ENCODE peak calls at places on chromosomes 11 and 22, in eight cellular contexts. O is breast epithelium, M is stomach, Q is PC-3, G is pancreas, A is tibial nerve, F is PC-9, L is cardiac muscle cell. X is an unnamed sample. For H3K4me1, the result is how much of the 10 kb centered on the place peaks cover.

GRCh38 chr11:80899381-80899780 is 1458.6 kb upstream of the TENM4 start:
- DNase-seq in O (no peak), F (no peak), L (peak), G (no peak), M (no peak), A (no peak), Q (peak), X (no peak)

GRCh38 chr22:36343070-36343719 is 44.6 kb downstream of the MYH9 start:
- DNase-seq in L (no peak), G (no peak), F (no peak), O (no peak), M (no peak), Q (no peak), A (no peak), X (no peak)

GRCh38 chr11:5043385-5043784 is 2.9 kb upstream of the OR52J3 start:
- DNase-seq in Q (no peak), A (no peak), M (no peak), L (peak), G (no peak), O (no peak), F (no peak), X (no peak)

GRCh38 chr11:47848636-47849155 is 546 bp upstream of the NUP160 start:
- DNase-seq in G (no peak), O (no peak), L (no peak), A (no peak), Q (no peak), F (no peak), M (no peak), X (no peak)

GRCh38 chr11:57477507-57478189 is 17.3 kb downstream of the RTN4RL2 start:
- DNase-seq in A (no peak), M (peak), O (peak), Q (peak), G (peak), L (no peak), F (no peak), X (no peak)

GRCh38 chr11:1873048-1873812 is 18.5 kb downstream of the PRR33 start:
- DNase-seq in F (no peak), Q (no peak), O (no peak), L (peak), A (peak), M (no peak), G (no peak), X (peak)

GRCh38 chr11:95638501-95638900 is 151.1 kb downstream of the FAM76B start:
- DNase-seq in G (no peak), M (no peak), L (no peak), F (no peak), Q (no peak), O (no peak), A (no peak), X (no peak)

GRCh38 chr22:35156945-35157344 is 91.0 kb downstream of the ISX start:
- DNase-seq in Q (no peak), O (no peak), M (no peak), A (no peak), F (no peak), L (no peak), G (no peak), X (no peak)

GRCh38 chr11:304915-305833 is 2.4 kb upstream of the IFITM2 start:
- DNase-seq in A (peak), G (peak), Q (peak), M (peak), L (peak), O (no peak), F (peak), X (peak)

GRCh38 chr11:91837649-91838330 is 386.8 kb upstream of the FAT3 start:
- DNase-seq in O (no peak), M (no peak), A (no peak), Q (no peak), G (no peak), F (no peak), L (no peak), X (no peak)

GRCh38 chr11:31355131-31355530 is 14.4 kb downstream of the DCDC1 start:
- DNase-seq in F (no peak), M (no peak), L (peak), Q (no peak), A (no peak), G (no peak), O (no peak), X (no peak)

GRCh38 chr22:36730176-36730858 is 26.8 kb upstream of the CACNG2 start:
- DNase-seq in M (no peak), G (no peak), L (no peak), Q (no peak), F (no peak), A (no peak), O (peak), X (no peak)

GRCh38 chr22:25898707-25899365 is 156.8 kb downstream of the MYO18B start:
- DNase-seq in G (no peak), F (no peak), Q (no peak), O (no peak), A (no peak), M (no peak), L (no peak), X (no peak)

GRCh38 chr11:44831605-44832394 is 105.0 kb downstream of the TSPAN18 start:
- DNase-seq in G (no peak), M (no peak), L (no peak), O (no peak), Q (no peak), A (no peak), F (no peak), X (peak)

GRCh38 chr11:92765965-92766371 is 203.5 kb upstream of the MTNR1B start:
- DNase-seq in L (peak), G (no peak), M (no peak), Q (no peak), F (peak), A (peak), O (no peak), X (no peak)

GRCh38 chr22:34493471-34493870 is 572.5 kb upstream of the ISX start:
- DNase-seq in L (no peak), O (no peak), A (no peak), F (no peak), M (no peak), Q (no peak), G (no peak), X (no peak)

GRCh38 chr22:48464246-48464645 is 1363.4 kb downstream of the BRD1 start:
- DNase-seq in O (no peak), F (no peak), G (no peak), A (no peak), L (no peak), M (no peak), Q (no peak), X (no peak)

GRCh38 chr11:120714448-120714847 is 202.9 kb downstream of the GRIK4 start:
- DNase-seq in M (no peak), O (no peak), L (no peak), Q (peak), F (no peak), G (no peak), A (no peak), X (no peak)

GRCh38 chr11:12792590-12792989 is 118.4 kb downstream of the TEAD1 start:
- DNase-seq in Q (peak), G (peak), A (no peak), L (peak), F (no peak), O (no peak), M (no peak), X (no peak)

GRCh38 chr11:104164028-104164520 is at the start of gene PDGFD:
- DNase-seq in O (peak), Q (peak), L (peak), F (peak), A (peak), M (peak), G (peak), X (peak)
- TF ChIP-seq CTCF in O (no peak), Q (peak), L (peak), F (peak), A (peak), M (peak), G (peak), X (no peak)

DNA sequence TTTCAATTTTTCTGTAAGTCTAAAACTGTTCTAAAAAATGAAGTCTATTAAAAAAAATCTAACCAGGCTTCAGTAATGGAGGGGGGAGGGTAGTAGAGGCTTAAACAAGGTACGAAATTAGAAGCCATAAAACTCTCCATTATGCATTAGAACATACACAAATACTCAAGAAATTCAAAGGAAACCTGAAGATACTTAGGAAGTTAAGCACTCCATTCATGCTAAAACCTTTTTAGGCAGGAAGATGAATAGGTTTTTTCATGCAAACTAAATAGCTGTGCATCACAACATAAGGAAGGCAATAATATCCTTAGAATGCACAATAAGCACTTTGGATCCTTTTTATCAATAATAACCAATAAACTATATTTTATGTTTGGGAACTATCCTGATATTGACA is 2.4 kb downstream of the RAB6A start:
- DNase-seq in A (no peak), L (no peak), O (no peak), Q (no peak), F (no peak), M (no peak), G (no peak), X (no peak)
- H3K27ac ChIP-seq in A (no peak), L (no peak), O (no peak), Q (no peak), F (no peak), M (no peak), G (no peak), X (no peak)

DNA sequence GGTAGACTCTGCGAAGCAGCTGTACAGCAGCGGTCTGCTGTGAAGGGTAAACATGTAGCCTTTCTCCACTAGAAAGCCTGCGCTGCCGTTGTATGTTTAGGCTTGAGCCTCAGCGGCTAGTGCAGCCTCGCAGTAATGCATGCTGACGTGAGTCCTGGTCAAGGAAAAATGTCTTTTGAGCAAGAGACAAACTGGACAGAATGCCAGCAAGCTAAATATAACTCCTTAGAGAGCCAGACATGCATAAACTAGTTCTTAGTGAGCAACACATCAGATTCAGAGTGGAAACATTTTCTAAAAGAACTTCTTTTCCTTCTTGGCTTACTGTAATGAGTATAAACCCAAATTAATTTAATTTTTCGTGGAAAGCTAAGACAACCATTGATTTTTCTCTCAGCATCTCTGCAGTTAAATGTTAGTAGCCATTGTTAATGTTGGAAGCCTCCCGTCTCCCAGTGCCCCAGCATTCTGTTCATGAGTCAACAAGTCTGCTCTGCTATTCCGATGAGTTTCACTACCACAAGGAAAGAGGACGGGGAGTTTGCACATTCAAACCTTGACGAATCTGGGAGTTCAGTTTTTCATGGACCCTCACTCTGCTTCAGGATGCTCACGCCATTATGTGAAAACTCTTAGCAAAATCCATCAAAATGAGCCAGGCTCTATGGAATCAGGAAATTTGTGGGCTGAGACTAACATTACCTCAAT is 51.4 kb downstream of the JAM3 start:
- DNase-seq in L (peak), F (no peak), G (no peak), A (peak), O (no peak), M (peak), Q (no peak), X (peak)
- H3K4me1 ChIP-seq in L (under half), F (under half), G (under half), A (half or more), O (under half), M (under half), Q (under half), X (under half)

DNA sequence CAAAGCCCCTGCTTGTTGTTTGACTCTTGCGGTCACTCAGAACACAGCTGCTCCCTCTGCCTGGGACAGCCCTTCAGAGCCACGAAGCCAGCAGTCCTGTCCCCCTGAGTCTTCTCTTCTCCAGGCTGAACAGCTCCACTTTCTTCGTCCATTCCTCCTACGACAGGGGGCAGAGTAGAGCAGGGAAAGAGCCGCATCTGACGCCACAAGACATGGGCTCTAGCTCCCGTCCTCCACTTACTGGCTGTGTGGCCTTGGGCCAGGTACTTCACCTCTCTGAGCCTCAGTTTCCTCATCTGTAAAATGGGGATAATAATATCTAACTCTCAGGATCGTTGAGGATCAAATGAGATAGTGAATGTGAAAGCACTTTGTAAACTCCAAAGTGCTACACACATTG is 29.9 kb downstream of the CHRDL2 start:
- DNase-seq in L (no peak), A (no peak), Q (peak), M (no peak), F (no peak), O (no peak), G (no peak), X (no peak)
- TF ChIP-seq CTCF in L (peak), A (no peak), Q (peak), M (no peak), F (no peak), O (no peak), G (no peak), X (no peak)

DNA sequence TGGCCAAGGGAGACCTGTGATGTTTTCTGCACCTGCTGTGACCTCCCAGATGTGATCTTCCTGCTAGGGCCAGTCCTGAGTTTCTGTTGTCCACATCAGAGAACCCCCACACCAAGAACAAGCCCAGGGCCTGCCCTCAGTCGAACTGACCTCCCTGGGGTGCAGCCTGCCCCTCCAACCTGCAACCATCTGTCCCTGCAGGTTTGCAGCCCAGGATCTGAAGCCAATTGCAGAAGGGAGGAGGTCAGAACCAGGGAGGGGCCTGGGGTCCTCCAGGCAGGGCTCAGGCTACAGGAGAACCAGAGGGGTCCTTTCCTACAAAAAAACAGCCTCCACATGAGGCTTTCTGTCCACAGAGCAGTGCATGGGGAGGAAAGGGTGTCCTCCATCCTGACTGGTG is 807 bp downstream of the TRIM3 start:
- DNase-seq in Q (no peak), G (no peak), F (no peak), O (no peak), A (no peak), M (no peak), L (no peak), X (no peak)
- H3K27ac ChIP-seq in Q (no peak), G (no peak), F (no peak), O (peak), A (peak), M (peak), L (no peak), X (no peak)

DNA sequence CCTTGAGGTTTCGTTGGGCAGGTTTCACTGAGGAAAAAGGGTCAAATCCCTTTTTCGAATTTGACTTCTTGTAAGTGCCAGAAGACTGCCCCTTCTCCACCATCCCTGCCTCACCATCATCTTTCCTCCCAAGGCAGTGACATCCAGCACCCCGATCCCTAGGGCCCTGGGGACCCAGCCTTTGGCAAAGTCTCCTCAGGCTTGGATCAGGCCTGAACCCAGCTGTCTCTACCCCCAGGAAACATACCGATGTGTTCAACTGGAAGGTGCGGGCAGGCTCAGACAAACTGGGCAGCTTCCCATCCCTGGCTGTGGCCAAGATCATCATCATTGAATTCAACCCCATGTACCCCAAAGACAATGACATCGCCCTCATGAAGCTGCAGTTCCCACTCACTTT is 26.3 kb upstream of the SMIM35 start:
- DNase-seq in F (no peak), M (no peak), A (no peak), Q (no peak), G (no peak), O (no peak), L (no peak), X (no peak)
- H3K4me1 ChIP-seq in F (under half), M (under half), A (under half), Q (under half), G (under half), O (under half), L (under half), X (under half)

GRCh38 chr11:130070109-130070828 is 575 bp downstream of the APLP2 start:
- DNase-seq in G (peak), L (peak), O (peak), Q (peak), M (peak), A (no peak), F (peak), X (peak)
- TF ChIP-seq CTCF in G (no peak), L (peak), O (no peak), Q (peak), M (no peak), A (no peak), F (no peak), X (no peak)